ENCODE peak calls at places on chromosome 11, in ten cellular contexts. One of them, this sample, is unnamed.

GRCh38 chr11:72436667-72437066 is 2.3 kb upstream of the CLPB start:
- DNase-seq in adrenal gland: no peak
- DNase-seq in NCI-H1105: no peak
- DNase-seq in stimulated activated naive CD4-positive, alpha-beta T cell: no peak
- DNase-seq in progenitor cell of endocrine pancreas: no peak
- DNase-seq in amygdala: no peak
- DNase-seq in T-helper 17 cell: no peak
- DNase-seq in stimulated activated CD4-positive, alpha-beta T cell treated with anti-CD3 and anti-CD28 coated beads, Interleukin-4, amount 100 ng/mL, for 4 hours: no peak
- DNase-seq in globus pallidus: no peak
- DNase-seq in sigmoid colon: no peak
- DNase-seq in this sample: no peak

GRCh38 chr11:77287615-77288273 is 13.7 kb downstream of the GDPD4 start:
- DNase-seq in sigmoid colon: no peak
- DNase-seq in amygdala: no peak
- DNase-seq in NCI-H1105: no peak
- DNase-seq in stimulated activated CD4-positive, alpha-beta T cell treated with anti-CD3 and anti-CD28 coated beads, Interleukin-4, amount 100 ng/mL, for 4 hours: no peak
- DNase-seq in globus pallidus: no peak
- DNase-seq in adrenal gland: no peak
- DNase-seq in stimulated activated naive CD4-positive, alpha-beta T cell: no peak
- DNase-seq in progenitor cell of endocrine pancreas: no peak
- DNase-seq in T-helper 17 cell: no peak
- DNase-seq in this sample: no peak

GRCh38 chr11:36409152-36409713 is 100.8 kb downstream of the TRAF6 start:
- DNase-seq in globus pallidus: no peak
- DNase-seq in progenitor cell of endocrine pancreas: no peak
- DNase-seq in T-helper 17 cell: no peak
- DNase-seq in stimulated activated naive CD4-positive, alpha-beta T cell: no peak
- DNase-seq in amygdala: no peak
- DNase-seq in stimulated activated CD4-positive, alpha-beta T cell treated with anti-CD3 and anti-CD28 coated beads, Interleukin-4, amount 100 ng/mL, for 4 hours: peak; percentile 10
- DNase-seq in sigmoid colon: no peak
- DNase-seq in adrenal gland: no peak
- DNase-seq in NCI-H1105: no peak
- DNase-seq in this sample: no peak

GRCh38 chr11:57395905-57396623 is 5.6 kb upstream of the PRG2 start:
- DNase-seq in stimulated activated naive CD4-positive, alpha-beta T cell: no peak
- DNase-seq in stimulated activated CD4-positive, alpha-beta T cell treated with anti-CD3 and anti-CD28 coated beads, Interleukin-4, amount 100 ng/mL, for 4 hours: no peak
- DNase-seq in adrenal gland: no peak
- DNase-seq in sigmoid colon: no peak
- DNase-seq in NCI-H1105: no peak
- DNase-seq in amygdala: no peak
- DNase-seq in globus pallidus: no peak
- DNase-seq in progenitor cell of endocrine pancreas: no peak
- DNase-seq in T-helper 17 cell: no peak
- DNase-seq in this sample: no peak

GRCh38 chr11:73198677-73199076 is 19.4 kb upstream of the P2RY2 start:
- DNase-seq in sigmoid colon: peak; percentile 17
- DNase-seq in globus pallidus: no peak
- DNase-seq in stimulated activated naive CD4-positive, alpha-beta T cell: no peak
- DNase-seq in amygdala: no peak
- DNase-seq in progenitor cell of endocrine pancreas: no peak
- DNase-seq in stimulated activated CD4-positive, alpha-beta T cell treated with anti-CD3 and anti-CD28 coated beads, Interleukin-4, amount 100 ng/mL, for 4 hours: no peak
- DNase-seq in T-helper 17 cell: no peak
- DNase-seq in adrenal gland: no peak
- DNase-seq in NCI-H1105: no peak
- DNase-seq in this sample: no peak

GRCh38 chr11:6448574-6448973 is 7.8 kb upstream of the HPX start:
- DNase-seq in NCI-H1105: no peak
- DNase-seq in adrenal gland: no peak
- DNase-seq in T-helper 17 cell: no peak
- DNase-seq in stimulated activated CD4-positive, alpha-beta T cell treated with anti-CD3 and anti-CD28 coated beads, Interleukin-4, amount 100 ng/mL, for 4 hours: no peak
- DNase-seq in amygdala: no peak
- DNase-seq in sigmoid colon: no peak
- DNase-seq in progenitor cell of endocrine pancreas: no peak
- DNase-seq in globus pallidus: no peak
- DNase-seq in stimulated activated naive CD4-positive, alpha-beta T cell: no peak
- DNase-seq in this sample: no peak

GRCh38 chr11:15613231-15613630 is 498.5 kb downstream of the INSC start:
- DNase-seq in T-helper 17 cell: no peak
- DNase-seq in globus pallidus: no peak
- DNase-seq in adrenal gland: no peak
- DNase-seq in sigmoid colon: no peak
- DNase-seq in stimulated activated naive CD4-positive, alpha-beta T cell: no peak
- DNase-seq in progenitor cell of endocrine pancreas: no peak
- DNase-seq in stimulated activated CD4-positive, alpha-beta T cell treated with anti-CD3 and anti-CD28 coated beads, Interleukin-4, amount 100 ng/mL, for 4 hours: no peak
- DNase-seq in amygdala: no peak
- DNase-seq in NCI-H1105: no peak
- DNase-seq in this sample: no peak

GRCh38 chr11:69075421-69076128 is 26.8 kb downstream of the TPCN2 start:
- DNase-seq in adrenal gland: no peak
- DNase-seq in sigmoid colon: peak; percentile 98
- DNase-seq in globus pallidus: peak; percentile 79
- DNase-seq in stimulated activated naive CD4-positive, alpha-beta T cell: no peak
- DNase-seq in T-helper 17 cell: no peak
- DNase-seq in stimulated activated CD4-positive, alpha-beta T cell treated with anti-CD3 and anti-CD28 coated beads, Interleukin-4, amount 100 ng/mL, for 4 hours: no peak
- DNase-seq in progenitor cell of endocrine pancreas: no peak
- DNase-seq in NCI-H1105: no peak
- DNase-seq in amygdala: peak; percentile 62
- DNase-seq in this sample: peak; percentile 95

GRCh38 chr11:2214527-2215229 is 43.1 kb upstream of the TH start:
- DNase-seq in stimulated activated CD4-positive, alpha-beta T cell treated with anti-CD3 and anti-CD28 coated beads, Interleukin-4, amount 100 ng/mL, for 4 hours: no peak
- DNase-seq in stimulated activated naive CD4-positive, alpha-beta T cell: no peak
- DNase-seq in adrenal gland: no peak
- DNase-seq in amygdala: no peak
- DNase-seq in globus pallidus: no peak
- DNase-seq in progenitor cell of endocrine pancreas: no peak
- DNase-seq in sigmoid colon: peak; percentile 35
- DNase-seq in T-helper 17 cell: no peak
- DNase-seq in NCI-H1105: no peak
- DNase-seq in this sample: peak; percentile 43

This sample was measured in sciatic nerve.